ENCODE peak calls at places on chromosomes 4 and X, in four cellular contexts. H, O, T and K are unnamed samples.

GRCh38 chr4:185305979-185306442 is 89.7 kb downstream of the LRP2BP start:
- DNase-seq in H (no peak), O (no peak), T (no peak), K (peak; percentile 13)

GRCh38 chr4:91454111-91454510 is 849.7 kb upstream of the GRID2 start:
- DNase-seq in H (no peak), O (no peak), T (no peak), K (no peak)

GRCh38 chr4:95358320-95358889 is 190.4 kb downstream of the UNC5C start:
- DNase-seq in H (no peak), O (no peak), T (no peak), K (no peak)

GRCh38 chr4:134636332-134637055 is 434.9 kb upstream of the PABPC4L start:
- DNase-seq in H (no peak), O (no peak), T (no peak), K (no peak)

GRCh38 chr4:11472535-11472934 is 43.8 kb upstream of the HS3ST1 start:
- DNase-seq in H (no peak), O (no peak), T (no peak), K (no peak)

GRCh38 chrX:132001127-132001526 is 22.0 kb upstream of the STK26 start:
- DNase-seq in H (no peak), O (no peak), T (no peak), K (no peak)

GRCh38 chr4:93186846-93187245 is 641.7 kb upstream of the ATOH1 start:
- DNase-seq in H (no peak), O (no peak), T (no peak), K (no peak)

GRCh38 chr4:41256740-41257256 is at the start of gene UCHL1:
- DNase-seq in H (peak; percentile 96), O (no peak), T (no peak), K (peak; percentile 59)

GRCh38 chr4:77877167-77877566 is 14.5 kb downstream of the MRPL1 start:
- DNase-seq in H (no peak), O (no peak), T (no peak), K (no peak)

GRCh38 chrX:37783284-37783683 is 3.4 kb downstream of the CYBB start:
- DNase-seq in H (no peak), O (no peak), T (no peak), K (no peak)

GRCh38 chrX:13152511-13152868 is 108.1 kb upstream of the FAM9C start:
- DNase-seq in H (no peak), O (no peak), T (no peak), K (no peak)

GRCh38 chrX:13153796-13154195 is 109.4 kb upstream of the FAM9C start:
- DNase-seq in H (no peak), O (no peak), T (no peak), K (no peak)

GRCh38 chrX:13149702-13150101 is 105.3 kb upstream of the FAM9C start:
- DNase-seq in H (no peak), O (no peak), T (no peak), K (no peak)

GRCh38 chrX:13147758-13148157 is 103.3 kb upstream of the FAM9C start:
- DNase-seq in H (no peak), O (no peak), T (no peak), K (no peak)

GRCh38 chrX:13151806-13152510 is 107.5 kb upstream of the FAM9C start:
- DNase-seq in H (no peak), O (no peak), T (no peak), K (no peak)
- TF ChIP-seq HMGXB4 in H (no peak), O (no peak), T (no peak), K (no peak)

DNA sequence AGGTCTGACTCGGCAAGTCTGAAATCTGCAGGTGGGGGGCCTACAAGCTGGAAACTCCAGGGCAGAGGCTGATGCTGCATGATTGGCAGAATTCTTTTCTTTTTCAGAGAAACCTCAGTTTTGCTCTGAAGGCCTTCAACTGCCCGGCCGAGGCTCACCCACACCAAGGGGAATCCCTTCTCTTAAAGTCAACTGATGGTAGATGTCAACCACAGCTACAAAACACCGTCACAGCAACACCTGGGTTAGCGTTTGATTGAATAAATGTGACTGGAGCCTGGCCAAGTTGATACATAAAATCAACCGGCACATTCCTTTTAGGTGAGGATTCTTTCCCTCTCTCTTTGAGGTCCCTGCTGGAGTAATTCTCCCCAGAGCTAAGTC is 15.2 kb upstream of the KIAA0232 start:
- DNase-seq in H (no peak), O (no peak), T (no peak), K (no peak)
- TF ChIP-seq HMGXB4 in H (no peak), O (no peak), T (no peak), K (no peak)

GRCh38 chrX:110511238-110511637 is 152.6 kb downstream of the RTL9 start:
- DNase-seq in H (no peak), O (no peak), T (no peak), K (no peak)
- TF ChIP-seq HMGXB4 in H (no peak), O (no peak), T (no peak), K (no peak)

GRCh38 chr4:7538518-7538917 is 103.8 kb upstream of the PSAPL1 start:
- DNase-seq in H (no peak), O (no peak), T (no peak), K (no peak)
- TF ChIP-seq HMGXB4 in H (no peak), O (no peak), T (no peak), K (no peak)

DNA sequence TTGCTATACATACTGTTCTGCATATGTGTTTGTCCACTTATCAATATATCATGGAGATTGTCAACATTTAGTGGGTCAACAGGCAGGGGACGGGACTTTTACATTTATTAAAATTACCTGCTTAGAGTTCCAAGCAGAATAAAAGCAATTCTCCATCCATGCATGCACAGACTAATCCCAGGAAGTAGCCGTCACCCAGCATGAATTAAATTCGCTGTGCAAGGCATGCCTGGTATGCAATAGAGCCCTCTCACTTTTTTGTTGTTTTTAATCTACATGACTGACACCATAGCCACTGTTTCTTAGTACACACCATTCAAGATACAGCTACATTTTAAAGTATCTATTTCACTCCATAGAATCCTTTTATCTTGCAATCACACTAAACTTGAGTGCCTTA is 108.9 kb downstream of the USP46 start:
- DNase-seq in H (no peak), O (no peak), T (no peak), K (no peak)
- TF ChIP-seq HMGXB4 in H (no peak), O (no peak), T (no peak), K (no peak)

DNA sequence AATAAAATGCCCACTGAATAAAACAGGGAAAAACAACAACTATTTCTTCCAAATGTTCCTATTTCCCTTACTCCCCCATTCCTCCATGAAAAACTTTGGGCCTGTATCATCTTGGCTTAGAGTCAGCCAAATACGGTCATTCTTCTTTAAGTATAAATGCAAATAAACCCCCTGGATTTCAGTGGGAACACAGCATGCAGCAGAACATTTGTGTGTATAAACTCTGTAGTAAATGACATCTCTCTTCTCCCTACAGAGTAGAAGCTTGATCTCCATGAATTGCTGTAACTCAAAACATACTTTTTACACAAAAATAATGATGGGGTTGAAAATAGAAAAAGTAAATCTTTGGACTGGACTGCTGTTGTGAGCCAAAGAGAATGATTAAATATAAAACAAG is 30.9 kb downstream of the TSPAN5 start:
- DNase-seq in H (no peak), O (no peak), T (no peak), K (no peak)
- TF ChIP-seq HMGXB4 in H (no peak), O (no peak), T (no peak), K (no peak)